ENCODE peak calls at places on chromosomes 12 and 14, in five cellular contexts. One of them, this sample, is unnamed.

GRCh38 chr12:123958462-123958861 is 14.2 kb downstream of the CCDC92 start:
- DNase-seq in bronchial epithelial cell: no peak
- DNase-seq in fibroblast of mammary gland: no peak
- DNase-seq in fibroblast of the aortic adventitia: no peak
- DNase-seq in BJ: no peak
- DNase-seq in this sample: no peak

GRCh38 chr12:71439613-71440392 is at the start of gene LGR5:
- DNase-seq in BJ: no peak
- DNase-seq in bronchial epithelial cell: peak; percentile 7
- DNase-seq in fibroblast of mammary gland: no peak
- DNase-seq in fibroblast of the aortic adventitia: peak; percentile 25
- DNase-seq in this sample: no peak

GRCh38 chr14:51653096-51653814 is 1.5 kb downstream of the FRMD6 start:
- DNase-seq in fibroblast of the aortic adventitia: peak; percentile 91
- DNase-seq in fibroblast of mammary gland: peak; percentile 77
- DNase-seq in bronchial epithelial cell: peak; percentile 42
- DNase-seq in BJ: peak; percentile 46
- DNase-seq in this sample: peak; percentile 81

GRCh38 chr12:52798003-52798670 is 2.2 kb upstream of the KRT3 start:
- DNase-seq in bronchial epithelial cell: peak; percentile 61
- DNase-seq in fibroblast of mammary gland: peak; percentile 70
- DNase-seq in fibroblast of the aortic adventitia: peak; percentile 31
- DNase-seq in BJ: no peak
- DNase-seq in this sample: no peak

GRCh38 chr12:48795550-48796455 is 6.9 kb upstream of the ADCY6 start:
- DNase-seq in fibroblast of the aortic adventitia: peak; percentile 89
- DNase-seq in fibroblast of mammary gland: peak; percentile 82
- DNase-seq in BJ: no peak
- DNase-seq in bronchial epithelial cell: peak; percentile 72
- DNase-seq in this sample: peak; percentile 83

GRCh38 chr14:54025661-54026060 is 69.0 kb upstream of the BMP4 start:
- DNase-seq in BJ: no peak
- DNase-seq in fibroblast of mammary gland: peak; percentile 25
- DNase-seq in bronchial epithelial cell: peak; percentile 44
- DNase-seq in fibroblast of the aortic adventitia: peak; percentile 48
- DNase-seq in this sample: no peak

GRCh38 chr12:105393586-105393985 is 63.1 kb downstream of the C12orf75 start:
- DNase-seq in fibroblast of mammary gland: peak; percentile 30
- DNase-seq in fibroblast of the aortic adventitia: peak; percentile 59
- DNase-seq in bronchial epithelial cell: no peak
- DNase-seq in BJ: no peak
- DNase-seq in this sample: peak; percentile 27

GRCh38 chr14:42460673-42461072 is 854.0 kb downstream of the LRFN5 start:
- DNase-seq in bronchial epithelial cell: no peak
- DNase-seq in fibroblast of mammary gland: no peak
- DNase-seq in BJ: no peak
- DNase-seq in fibroblast of the aortic adventitia: no peak
- DNase-seq in this sample: no peak

GRCh38 chr14:77208266-77208978 is 26.8 kb downstream of the TMEM63C start:
- DNase-seq in bronchial epithelial cell: peak; percentile 37
- DNase-seq in BJ: no peak
- DNase-seq in fibroblast of mammary gland: peak; percentile 48
- DNase-seq in fibroblast of the aortic adventitia: peak; percentile 70
- DNase-seq in this sample: peak; percentile 57

GRCh38 chr14:59022144-59022543 is 166.3 kb upstream of the DAAM1 start:
- DNase-seq in fibroblast of the aortic adventitia: no peak
- DNase-seq in BJ: no peak
- DNase-seq in bronchial epithelial cell: peak; percentile 29
- DNase-seq in fibroblast of mammary gland: peak; percentile 4
- DNase-seq in this sample: no peak

GRCh38 chr12:119005832-119006360 is 24.6 kb downstream of the SRRM4 start:
- DNase-seq in bronchial epithelial cell: no peak
- DNase-seq in BJ: no peak
- DNase-seq in fibroblast of mammary gland: no peak
- DNase-seq in fibroblast of the aortic adventitia: no peak
- DNase-seq in this sample: no peak

GRCh38 chr12:93363854-93364297 is 13.8 kb upstream of the NUDT4 start:
- DNase-seq in bronchial epithelial cell: no peak
- DNase-seq in fibroblast of the aortic adventitia: no peak
- DNase-seq in BJ: no peak
- DNase-seq in fibroblast of mammary gland: no peak
- DNase-seq in this sample: no peak

GRCh38 chr14:88825078-88825458 is 617 bp downstream of the TTC8 start:
- DNase-seq in fibroblast of the aortic adventitia: peak; percentile 25
- DNase-seq in BJ: no peak
- DNase-seq in bronchial epithelial cell: no peak
- DNase-seq in fibroblast of mammary gland: peak; percentile 35
- DNase-seq in this sample: peak; percentile 28

GRCh38 chr12:58425481-58426392 is 484.4 kb downstream of the ATP23 start:
- DNase-seq in fibroblast of the aortic adventitia: peak; percentile 93
- DNase-seq in bronchial epithelial cell: peak; percentile 98
- DNase-seq in BJ: peak; percentile 89
- DNase-seq in fibroblast of mammary gland: peak; percentile 97
- DNase-seq in this sample: peak; percentile 94

GRCh38 chr12:81005635-81006034 is 67.9 kb upstream of the LIN7A start:
- DNase-seq in fibroblast of the aortic adventitia: no peak
- DNase-seq in fibroblast of mammary gland: no peak
- DNase-seq in bronchial epithelial cell: no peak
- DNase-seq in BJ: no peak
- DNase-seq in this sample: no peak

GRCh38 chr12:11901687-11902524 is 168.8 kb upstream of the BCL2L14 start:
- DNase-seq in BJ: no peak
- DNase-seq in fibroblast of the aortic adventitia: no peak
- DNase-seq in fibroblast of mammary gland: no peak
- DNase-seq in bronchial epithelial cell: no peak
- DNase-seq in this sample: no peak

GRCh38 chr14:66539034-66539433 is 31.1 kb downstream of the GPHN start:
- DNase-seq in fibroblast of the aortic adventitia: no peak
- DNase-seq in BJ: no peak
- DNase-seq in fibroblast of mammary gland: no peak
- DNase-seq in bronchial epithelial cell: no peak
- DNase-seq in this sample: no peak

GRCh38 chr12:57176139-57176477 is 28.7 kb upstream of the LRP1-AS start:
- DNase-seq in fibroblast of mammary gland: no peak
- DNase-seq in fibroblast of the aortic adventitia: no peak
- DNase-seq in BJ: no peak
- DNase-seq in bronchial epithelial cell: no peak
- DNase-seq in this sample: no peak

GRCh38 chr12:15996254-15996653 is 85.1 kb downstream of the DERA start:
- DNase-seq in fibroblast of the aortic adventitia: peak; percentile 47
- DNase-seq in fibroblast of mammary gland: peak; percentile 23
- DNase-seq in BJ: no peak
- DNase-seq in bronchial epithelial cell: no peak
- DNase-seq in this sample: peak; percentile 35

GRCh38 chr12:104684884-104685283 is 228.1 kb downstream of the CHST11 start:
- DNase-seq in fibroblast of mammary gland: peak; percentile 80
- DNase-seq in fibroblast of the aortic adventitia: peak; percentile 96
- DNase-seq in bronchial epithelial cell: no peak
- DNase-seq in BJ: no peak
- DNase-seq in this sample: peak; percentile 94

GRCh38 chr12:1502441-1502785 is 92.0 kb downstream of the FBXL14 start:
- DNase-seq in bronchial epithelial cell: no peak
- DNase-seq in BJ: no peak
- DNase-seq in fibroblast of mammary gland: peak; percentile 75
- DNase-seq in fibroblast of the aortic adventitia: peak; percentile 60
- DNase-seq in this sample: peak; percentile 52

GRCh38 chr12:91109148-91109564 is 2.1 kb downstream of the LUM start:
- DNase-seq in BJ: peak; percentile 58
- DNase-seq in fibroblast of mammary gland: peak; percentile 80
- DNase-seq in fibroblast of the aortic adventitia: peak; percentile 74
- DNase-seq in bronchial epithelial cell: peak; percentile 49
- DNase-seq in this sample: peak; percentile 86

GRCh38 chr14:30625533-30625932 is 3.4 kb downstream of the SCFD1 start:
- DNase-seq in fibroblast of the aortic adventitia: no peak
- DNase-seq in bronchial epithelial cell: no peak
- DNase-seq in fibroblast of mammary gland: no peak
- DNase-seq in BJ: no peak
- DNase-seq in this sample: no peak

GRCh38 chr12:115710104-115710564 is 567.4 kb downstream of the MED13L start:
- DNase-seq in fibroblast of mammary gland: peak; percentile 98
- DNase-seq in BJ: peak; percentile 96
- DNase-seq in fibroblast of the aortic adventitia: peak; percentile 91
- DNase-seq in bronchial epithelial cell: peak; percentile 10
- DNase-seq in this sample: peak; percentile 66

GRCh38 chr14:56120091-56120632 is 2.0 kb downstream of the PELI2 start:
- DNase-seq in fibroblast of mammary gland: peak; percentile 33
- DNase-seq in BJ: no peak
- DNase-seq in fibroblast of the aortic adventitia: peak; percentile 74
- DNase-seq in bronchial epithelial cell: no peak
- DNase-seq in this sample: peak; percentile 6

GRCh38 chr14:56160058-56160457 is 41.8 kb downstream of the PELI2 start:
- DNase-seq in fibroblast of the aortic adventitia: no peak
- DNase-seq in fibroblast of mammary gland: no peak
- DNase-seq in bronchial epithelial cell: no peak
- DNase-seq in BJ: no peak
- DNase-seq in this sample: peak; percentile 16

GRCh38 chr12:10967409-10967808 is 19.3 kb downstream of the TAS2R50 start:
- DNase-seq in BJ: peak; percentile 83
- DNase-seq in fibroblast of mammary gland: peak; percentile 82
- DNase-seq in bronchial epithelial cell: peak; percentile 37
- DNase-seq in fibroblast of the aortic adventitia: peak; percentile 69
- DNase-seq in this sample: peak; percentile 84

GRCh38 chr14:27050195-27050594 is 452.4 kb upstream of the NOVA1 start:
- DNase-seq in bronchial epithelial cell: no peak
- DNase-seq in fibroblast of mammary gland: no peak
- DNase-seq in BJ: no peak
- DNase-seq in fibroblast of the aortic adventitia: no peak
- DNase-seq in this sample: no peak

GRCh38 chr14:71290301-71290700 is 383.0 kb downstream of the PCNX1 start:
- DNase-seq in BJ: no peak
- DNase-seq in bronchial epithelial cell: no peak
- DNase-seq in fibroblast of mammary gland: no peak
- DNase-seq in fibroblast of the aortic adventitia: peak; percentile 21
- DNase-seq in this sample: no peak

GRCh38 chr12:128813883-128814282 is 9.9 kb downstream of the SLC15A4 start:
- DNase-seq in BJ: no peak
- DNase-seq in fibroblast of the aortic adventitia: peak; percentile 72
- DNase-seq in bronchial epithelial cell: no peak
- DNase-seq in fibroblast of mammary gland: peak; percentile 80
- DNase-seq in this sample: no peak

GRCh38 chr12:56158926-56159461 is 835 bp downstream of the MYL6 start:
- DNase-seq in fibroblast of the aortic adventitia: peak; percentile 79
- DNase-seq in BJ: peak; percentile 14
- DNase-seq in bronchial epithelial cell: peak; percentile 65
- DNase-seq in fibroblast of mammary gland: peak; percentile 58
- DNase-seq in this sample: peak; percentile 76

GRCh38 chr12:2751686-2752085 is 43.1 kb upstream of the FKBP4 start:
- DNase-seq in fibroblast of mammary gland: no peak
- DNase-seq in bronchial epithelial cell: no peak
- DNase-seq in fibroblast of the aortic adventitia: no peak
- DNase-seq in BJ: no peak
- DNase-seq in this sample: no peak
- TF ChIP-seq CTCF in fibroblast of mammary gland: no peak
- TF ChIP-seq CTCF in bronchial epithelial cell: no peak
- TF ChIP-seq CTCF in fibroblast of the aortic adventitia: no peak
- TF ChIP-seq CTCF in BJ: no peak
- TF ChIP-seq CTCF in this sample: no peak

GRCh38 chr12:53965251-53966069 is 7.5 kb upstream of the HOXC11 start:
- DNase-seq in bronchial epithelial cell: no peak
- DNase-seq in fibroblast of the aortic adventitia: no peak
- DNase-seq in BJ: no peak
- DNase-seq in fibroblast of mammary gland: no peak
- DNase-seq in this sample: peak; percentile 60

GRCh38 chr12:53963434-53964314 is 9.0 kb downstream of the HOXC12 start:
- DNase-seq in fibroblast of the aortic adventitia: no peak
- DNase-seq in BJ: no peak
- DNase-seq in bronchial epithelial cell: no peak
- DNase-seq in fibroblast of mammary gland: no peak
- DNase-seq in this sample: no peak

GRCh38 chr12:53961025-53961761 is 6.5 kb downstream of the HOXC12 start:
- DNase-seq in fibroblast of mammary gland: no peak
- DNase-seq in BJ: no peak
- DNase-seq in fibroblast of the aortic adventitia: no peak
- DNase-seq in bronchial epithelial cell: no peak
- DNase-seq in this sample: no peak

GRCh38 chr12:53964315-53964713 is 8.6 kb upstream of the HOXC11 start:
- DNase-seq in fibroblast of the aortic adventitia: no peak
- DNase-seq in fibroblast of mammary gland: no peak
- DNase-seq in bronchial epithelial cell: no peak
- DNase-seq in BJ: no peak
- DNase-seq in this sample: no peak

DNA sequence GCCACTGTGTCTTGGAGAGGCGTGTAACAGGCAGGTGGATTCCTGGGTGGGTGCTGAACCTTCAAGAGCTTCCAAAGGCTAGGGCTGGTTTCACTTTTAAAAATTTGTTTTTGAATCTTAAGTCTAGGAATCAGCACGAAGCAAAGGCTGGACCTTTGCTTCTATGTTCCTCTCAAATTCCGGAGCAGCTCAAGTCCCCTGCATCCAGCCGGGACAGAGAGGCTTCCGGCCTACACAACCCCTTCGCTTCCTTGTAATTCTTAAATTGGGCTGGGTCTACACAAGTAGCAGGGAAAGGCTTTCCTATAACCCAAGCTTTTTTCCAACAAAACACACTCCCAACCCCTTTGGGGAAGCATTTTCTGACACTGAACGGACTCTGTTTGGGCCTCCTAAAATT is 8.3 kb downstream of the HOXC12 start:
- DNase-seq in fibroblast of the aortic adventitia: no peak
- DNase-seq in bronchial epithelial cell: no peak
- DNase-seq in BJ: no peak
- DNase-seq in fibroblast of mammary gland: no peak
- DNase-seq in this sample: no peak
- H3K4me3 ChIP-seq in fibroblast of the aortic adventitia: no peak overlapping the region
- H3K4me3 ChIP-seq in bronchial epithelial cell: no peak overlapping the region
- H3K4me3 ChIP-seq in BJ: peak overlapping the region; percentile 18
- H3K4me3 ChIP-seq in fibroblast of mammary gland: no peak overlapping the region
- H3K4me3 ChIP-seq in this sample: no peak overlapping the region

GRCh38 chr14:72758420-72758819 is 135.5 kb downstream of the DPF3 start:
- DNase-seq in fibroblast of mammary gland: no peak
- DNase-seq in bronchial epithelial cell: no peak
- DNase-seq in fibroblast of the aortic adventitia: no peak
- DNase-seq in BJ: no peak
- DNase-seq in this sample: no peak
- TF ChIP-seq CTCF in fibroblast of mammary gland: no peak
- TF ChIP-seq CTCF in bronchial epithelial cell: no peak
- TF ChIP-seq CTCF in fibroblast of the aortic adventitia: no peak
- TF ChIP-seq CTCF in BJ: no peak
- TF ChIP-seq CTCF in this sample: no peak

GRCh38 chr14:21309238-21309636 is 29.4 kb downstream of the RPGRIP1 start:
- DNase-seq in BJ: no peak
- DNase-seq in fibroblast of mammary gland: no peak
- DNase-seq in bronchial epithelial cell: no peak
- DNase-seq in fibroblast of the aortic adventitia: no peak
- DNase-seq in this sample: no peak

GRCh38 chr14:21308132-21308478 is 28.2 kb downstream of the RPGRIP1 start:
- DNase-seq in fibroblast of the aortic adventitia: no peak
- DNase-seq in BJ: no peak
- DNase-seq in fibroblast of mammary gland: no peak
- DNase-seq in bronchial epithelial cell: no peak
- DNase-seq in this sample: no peak

GRCh38 chr14:21309956-21310355 is 30.1 kb downstream of the RPGRIP1 start:
- DNase-seq in fibroblast of the aortic adventitia: no peak
- DNase-seq in fibroblast of mammary gland: no peak
- DNase-seq in bronchial epithelial cell: no peak
- DNase-seq in BJ: no peak
- DNase-seq in this sample: no peak

GRCh38 chr14:21307641-21308040 is 27.8 kb downstream of the RPGRIP1 start:
- DNase-seq in fibroblast of mammary gland: no peak
- DNase-seq in fibroblast of the aortic adventitia: no peak
- DNase-seq in BJ: no peak
- DNase-seq in bronchial epithelial cell: no peak
- DNase-seq in this sample: no peak

GRCh38 chr14:21308479-21309237 is 28.8 kb downstream of the RPGRIP1 start:
- DNase-seq in bronchial epithelial cell: peak; percentile 97
- DNase-seq in fibroblast of mammary gland: peak; percentile 67
- DNase-seq in fibroblast of the aortic adventitia: peak; percentile 28
- DNase-seq in BJ: peak; percentile 4
- DNase-seq in this sample: peak; percentile 70
- H3K4me3 ChIP-seq in bronchial epithelial cell: peak overlapping the region; percentile 40
- H3K4me3 ChIP-seq in fibroblast of mammary gland: peak overlapping the region; percentile 15
- H3K4me3 ChIP-seq in fibroblast of the aortic adventitia: peak overlapping the region; percentile 33
- H3K4me3 ChIP-seq in BJ: peak overlapping the region; percentile 17
- H3K4me3 ChIP-seq in this sample: peak overlapping the region; percentile 34

This sample was measured in fibroblast of villous mesenchyme.